ENCODE peak calls at places on chromosomes 7 and 10, in five cellular contexts. A is fibroblast of mammary gland, M is GM12865, I is upper lobe of right lung, W is AG09309. R is an unnamed sample.
A peak's percentile ranks its signal among the peaks of the same experiment; 100 is the strongest.

GRCh38 chr10:132626761-132627735 is 89.5 kb downstream of the INPP5A start:
- DNase-seq in A (no peak), M (no peak), I (peak; percentile 61), W (no peak), R (no peak)

GRCh38 chr10:7794627-7795026 is 6.7 kb downstream of the ATP5F1C start:
- DNase-seq in A (peak; percentile 22), M (no peak), I (no peak), W (no peak), R (no peak)

GRCh38 chr10:93600446-93600860 is 582 bp downstream of the RBP4 start:
- DNase-seq in A (no peak), M (no peak), I (no peak), W (no peak), R (no peak)

GRCh38 chr10:95553674-95554073 is 7.5 kb downstream of the SORBS1 start:
- DNase-seq in A (no peak), M (no peak), I (no peak), W (no peak), R (no peak)

GRCh38 chr10:43160067-43160918 is 22.0 kb downstream of the CSGALNACT2 start:
- DNase-seq in A (peak; percentile 85), M (no peak), I (no peak), W (peak; percentile 48), R (peak; percentile 81)

GRCh38 chr10:788796-789748 is 99.6 kb upstream of the DIP2C start:
- DNase-seq in A (no peak), M (no peak), I (peak; percentile 87), W (no peak), R (peak; percentile 64)

GRCh38 chr7:115133248-115133647 is 211.4 kb downstream of the MDFIC start:
- DNase-seq in A (no peak), M (no peak), I (no peak), W (no peak), R (no peak)

GRCh38 chr10:75018233-75018632 is 93.2 kb upstream of the SAMD8 start:
- DNase-seq in A (no peak), M (no peak), I (no peak), W (no peak), R (no peak)

GRCh38 chr7:26399309-26399610 is 107.6 kb downstream of the SNX10 start:
- DNase-seq in A (peak; percentile 25), M (no peak), I (no peak), W (no peak), R (no peak)

DNA sequence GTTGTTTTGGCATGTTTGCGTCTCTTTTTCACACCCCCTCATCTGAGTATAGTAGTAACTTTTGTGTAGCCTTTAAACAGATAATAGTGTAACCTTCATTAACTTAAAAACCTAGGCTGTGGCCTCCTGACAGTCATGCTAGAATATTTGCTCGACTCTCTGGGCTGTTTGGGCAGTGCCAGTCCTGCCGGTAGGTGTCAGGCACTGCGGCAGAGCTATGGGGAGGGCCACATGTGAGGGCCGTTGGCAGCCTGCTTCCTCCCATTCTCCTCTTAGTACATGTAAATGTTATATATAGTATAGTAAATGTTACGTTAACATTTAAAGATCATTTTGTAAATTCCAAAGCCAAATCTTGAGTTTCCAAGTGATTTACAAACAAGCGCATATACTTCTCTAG is 26.1 kb downstream of the BCCIP start:
- DNase-seq in A (no peak), M (no peak), I (no peak), W (no peak), R (no peak)
- TF ChIP-seq CTCF in A (no peak), M (no peak), I (no peak), W (no peak), R (no peak)

GRCh38 chr10:22475857-22476600 is 130.7 kb downstream of the SPAG6 start:
- DNase-seq in A (no peak), M (peak; percentile 50), I (no peak), W (no peak), R (no peak)

GRCh38 chr10:22473459-22473858 is 128.2 kb downstream of the SPAG6 start:
- DNase-seq in A (peak; percentile 15), M (no peak), I (no peak), W (no peak), R (peak; percentile 37)

GRCh38 chr10:22476601-22477364 is 131.5 kb downstream of the SPAG6 start:
- DNase-seq in A (no peak), M (no peak), I (no peak), W (no peak), R (no peak)

GRCh38 chr10:22477365-22478287 is 132.3 kb downstream of the SPAG6 start:
- DNase-seq in A (no peak), M (peak; percentile 13), I (no peak), W (no peak), R (no peak)

GRCh38 chr10:22475527-22475856 is 130.2 kb downstream of the SPAG6 start:
- DNase-seq in A (no peak), M (no peak), I (no peak), W (no peak), R (no peak)
- H3K4me3 ChIP-seq in A (peak overlapping the region; percentile 27), M (peak overlapping the region; percentile 56), I (no peak overlapping the region), W (no peak overlapping the region), R (peak overlapping the region; percentile 51)

GRCh38 chr10:23694446-23694920 is 255.6 kb downstream of the OTUD1 start:
- DNase-seq in A (no peak), M (no peak), I (no peak), W (no peak), R (no peak)
- TF ChIP-seq CTCF in A (no peak), M (no peak), I (no peak), W (no peak), R (no peak)

GRCh38 chr10:101137271-101137670 is 6.2 kb downstream of the TLX1 start:
- DNase-seq in A (no peak), M (no peak), I (no peak), W (no peak), R (no peak)
- H3K4me3 ChIP-seq in A (no peak overlapping the region), M (no peak overlapping the region), I (no peak overlapping the region), W (no peak overlapping the region), R (no peak overlapping the region)

GRCh38 chr10:60848126-60848525 is 69.8 kb downstream of the CDK1 start:
- DNase-seq in A (peak; percentile 73), M (no peak), I (no peak), W (peak; percentile 42), R (peak; percentile 55)

GRCh38 chr10:60848680-60849079 is 70.4 kb downstream of the CDK1 start:
- DNase-seq in A (no peak), M (no peak), I (no peak), W (no peak), R (no peak)

GRCh38 chr10:60849217-60849616 is 70.9 kb downstream of the CDK1 start:
- DNase-seq in A (no peak), M (no peak), I (no peak), W (no peak), R (peak; percentile 10)

GRCh38 chr10:60845038-60845437 is 66.8 kb downstream of the CDK1 start:
- DNase-seq in A (no peak), M (no peak), I (no peak), W (no peak), R (no peak)

DNA sequence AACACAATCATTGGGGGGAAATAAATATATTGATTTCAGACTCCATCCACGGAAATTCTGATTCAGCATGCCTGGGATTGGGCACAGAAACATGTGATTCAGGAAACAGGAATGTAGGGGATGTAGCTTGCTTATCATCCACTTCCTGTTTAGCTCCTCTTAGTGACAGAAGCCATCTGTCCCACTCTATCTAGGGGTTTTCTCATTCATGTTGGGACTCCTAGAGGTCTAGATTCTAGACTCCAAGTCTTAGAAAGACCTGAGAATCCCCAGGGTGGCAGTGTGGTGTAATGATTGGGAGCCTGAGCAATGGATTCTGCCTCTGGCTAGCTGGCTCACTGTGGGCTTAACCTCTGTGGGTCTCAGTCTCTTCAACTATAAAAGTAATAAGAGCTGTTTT is 67.9 kb downstream of the CDK1 start:
- DNase-seq in A (peak; percentile 37), M (no peak), I (no peak), W (no peak), R (peak; percentile 56)
- TF ChIP-seq CTCF in A (no peak), M (no peak), I (peak; percentile 6), W (peak; percentile 16), R (peak; percentile 17)

R was measured in fibroblast of the aortic adventitia.